ENCODE peak calls at places on chromosomes 2 and 18, in nine cellular contexts. H, G, Z, M, J, N, D, Q and Y are unnamed samples.

GRCh38 chr2:28663359-28663758 is 88.3 kb upstream of the PPP1CB start:
- DNase-seq in G (no peak), H (peak; percentile 73), D (no peak), Z (no peak), N (no peak), M (peak; percentile 71), J (no peak), Q (peak; percentile 67), Y (peak; percentile 68)

GRCh38 chr18:46632401-46633089 is 24.5 kb downstream of the LOXHD1 start:
- DNase-seq in Q (peak; percentile 32), Z (peak; percentile 88), G (no peak), N (no peak), M (peak; percentile 2), D (no peak), H (no peak), J (peak; percentile 25), Y (no peak)

GRCh38 chr2:59726226-59726800 is 827.1 kb downstream of the BCL11A start:
- DNase-seq in J (no peak), Q (no peak), N (no peak), D (peak; percentile 25), Z (peak; percentile 3), H (no peak), M (no peak), G (no peak), Y (no peak)

GRCh38 chr2:219308142-219309093 is 783 bp downstream of the PTPRN start:
- DNase-seq in H (peak; percentile 73), D (peak; percentile 95), J (peak; percentile 85), Q (peak; percentile 70), N (no peak), M (peak; percentile 80), Z (peak; percentile 61), G (peak; percentile 3), Y (peak; percentile 95)

GRCh38 chr18:2547477-2548087 is 23.7 kb downstream of the METTL4 start:
- DNase-seq in N (no peak), H (peak; percentile 78), J (no peak), D (peak; percentile 65), Q (peak; percentile 85), Z (peak; percentile 28), M (peak; percentile 65), G (peak; percentile 5), Y (no peak)

GRCh38 chr2:237060518-237061312 is 25.0 kb upstream of the COPS8 start:
- DNase-seq in D (peak; percentile 82), Z (peak; percentile 38), H (peak; percentile 86), M (peak; percentile 70), Q (peak; percentile 83), J (no peak), N (no peak), G (peak; percentile 65), Y (peak; percentile 80)

GRCh38 chr2:1663621-1664020 is 80.7 kb downstream of the PXDN start:
- DNase-seq in D (no peak), M (no peak), N (no peak), Z (no peak), G (no peak), J (no peak), Q (no peak), H (no peak), Y (no peak)

GRCh38 chr2:191166111-191166755 is 15.4 kb upstream of the STAT4 start:
- DNase-seq in H (peak; percentile 87), Q (peak; percentile 80), G (no peak), D (peak; percentile 63), J (no peak), M (peak; percentile 87), N (no peak), Z (peak; percentile 94), Y (peak; percentile 79)

GRCh38 chr18:31942301-31942998 is 478 bp downstream of the TRAPPC8 start:
- DNase-seq in Z (peak; percentile 6), D (peak; percentile 88), J (no peak), Q (peak; percentile 52), N (peak; percentile 37), G (peak; percentile 72), H (peak; percentile 65), M (peak; percentile 58), Y (peak; percentile 76)

GRCh38 chr2:164068063-164068462 is 332.3 kb upstream of the FIGN start:
- DNase-seq in Q (no peak), D (peak; percentile 66), N (no peak), Z (no peak), J (no peak), M (no peak), G (no peak), H (no peak), Y (no peak)

GRCh38 chr18:22314406-22314805 is 103.3 kb downstream of the CTAGE1 start:
- DNase-seq in D (no peak), J (no peak), N (no peak), Z (no peak), H (no peak), Q (peak; percentile 92), M (peak; percentile 81), G (no peak), Y (peak; percentile 69)

GRCh38 chr2:42368817-42369550 is 8.0 kb upstream of the COX7A2L start:
- DNase-seq in D (no peak), G (peak; percentile 36), Q (no peak), Z (no peak), H (peak; percentile 49), M (no peak), J (no peak), N (no peak), Y (no peak)

GRCh38 chr2:240921319-240922233 is 15.4 kb downstream of the CROCC2 start:
- DNase-seq in Q (peak; percentile 91), Z (no peak), H (no peak), G (no peak), N (no peak), M (peak; percentile 97), D (no peak), J (peak; percentile 50), Y (peak; percentile 35)

GRCh38 chr2:23503682-23504081 is 118.7 kb downstream of the KLHL29 start:
- DNase-seq in M (no peak), Q (no peak), H (no peak), D (no peak), Z (peak; percentile 69), G (no peak), N (no peak), J (no peak), Y (peak; percentile 91)

GRCh38 chr18:61865466-61866165 is 27.2 kb downstream of the RNF152 start:
- DNase-seq in M (peak; percentile 43), G (no peak), Q (peak; percentile 35), N (no peak), Z (no peak), H (no peak), D (peak; percentile 25), J (no peak), Y (no peak)

GRCh38 chr2:168336786-168337388 is 89.5 kb upstream of the STK39 start:
- DNase-seq in Q (no peak), G (peak; percentile 17), H (peak; percentile 25), Z (no peak), D (peak; percentile 32), N (peak; percentile 64), M (no peak), J (peak; percentile 82), Y (peak; percentile 84)

GRCh38 chr2:165402142-165402541 is 67.4 kb upstream of the CSRNP3 start:
- DNase-seq in D (no peak), N (no peak), J (no peak), H (no peak), Z (no peak), G (no peak), M (no peak), Q (no peak), Y (no peak)

GRCh38 chr2:65331361-65331760 is 101.0 kb downstream of the SPRED2 start:
- DNase-seq in D (peak; percentile 26), Z (no peak), M (no peak), N (no peak), Q (no peak), H (no peak), G (no peak), J (no peak), Y (no peak)